ENCODE peak calls at places on chromosomes 16 and 17, in eight cellular contexts. One of them, this sample, is unnamed.

GRCh38 chr16:68382296-68382718 is 66.0 kb downstream of the SMPD3 start:
- DNase-seq in left lung: peak
- DNase-seq in dorsolateral prefrontal cortex: no peak
- DNase-seq in cardiac muscle cell: no peak
- DNase-seq in upper lobe of right lung: no peak
- DNase-seq in AG10803: no peak
- DNase-seq in CD4-positive, alpha-beta T cell: no peak
- DNase-seq in psoas muscle: no peak
- DNase-seq in this sample: peak

GRCh38 chr17:82283208-82283749 is 9.8 kb upstream of the CSNK1D start:
- DNase-seq in left lung: peak
- DNase-seq in dorsolateral prefrontal cortex: no peak
- DNase-seq in cardiac muscle cell: peak
- DNase-seq in upper lobe of right lung: no peak
- DNase-seq in AG10803: peak
- DNase-seq in CD4-positive, alpha-beta T cell: no peak
- DNase-seq in psoas muscle: no peak
- DNase-seq in this sample: no peak

GRCh38 chr17:42409467-42410351 is 13.3 kb downstream of the CAVIN1 start:
- DNase-seq in left lung: no peak
- DNase-seq in dorsolateral prefrontal cortex: no peak
- DNase-seq in cardiac muscle cell: no peak
- DNase-seq in upper lobe of right lung: peak
- DNase-seq in AG10803: peak
- DNase-seq in CD4-positive, alpha-beta T cell: no peak
- DNase-seq in psoas muscle: peak
- DNase-seq in this sample: no peak

GRCh38 chr17:27540300-27541105 is 84.3 kb downstream of the KSR1 start:
- DNase-seq in left lung: peak
- DNase-seq in dorsolateral prefrontal cortex: no peak
- DNase-seq in cardiac muscle cell: no peak
- DNase-seq in upper lobe of right lung: peak
- DNase-seq in AG10803: peak
- DNase-seq in CD4-positive, alpha-beta T cell: no peak
- DNase-seq in psoas muscle: peak
- DNase-seq in this sample: no peak

GRCh38 chr16:12458591-12459400 is 344.9 kb downstream of the CPPED1 start:
- DNase-seq in left lung: peak
- DNase-seq in dorsolateral prefrontal cortex: no peak
- DNase-seq in cardiac muscle cell: no peak
- DNase-seq in upper lobe of right lung: peak
- DNase-seq in AG10803: no peak
- DNase-seq in CD4-positive, alpha-beta T cell: no peak
- DNase-seq in psoas muscle: peak
- DNase-seq in this sample: peak

GRCh38 chr16:58518083-58518979 is 3.0 kb downstream of the SETD6 start:
- DNase-seq in left lung: no peak
- DNase-seq in dorsolateral prefrontal cortex: no peak
- DNase-seq in cardiac muscle cell: no peak
- DNase-seq in upper lobe of right lung: no peak
- DNase-seq in AG10803: no peak
- DNase-seq in CD4-positive, alpha-beta T cell: no peak
- DNase-seq in psoas muscle: no peak
- DNase-seq in this sample: no peak

GRCh38 chr16:12874135-12874534 is 27.3 kb upstream of the SHISA9 start:
- DNase-seq in left lung: no peak
- DNase-seq in dorsolateral prefrontal cortex: no peak
- DNase-seq in cardiac muscle cell: no peak
- DNase-seq in upper lobe of right lung: no peak
- DNase-seq in AG10803: peak
- DNase-seq in CD4-positive, alpha-beta T cell: no peak
- DNase-seq in psoas muscle: no peak
- DNase-seq in this sample: no peak

GRCh38 chr16:21684199-21684598 is 20.4 kb downstream of the OTOA start:
- DNase-seq in left lung: no peak
- DNase-seq in dorsolateral prefrontal cortex: no peak
- DNase-seq in cardiac muscle cell: no peak
- DNase-seq in upper lobe of right lung: no peak
- DNase-seq in AG10803: no peak
- DNase-seq in CD4-positive, alpha-beta T cell: peak
- DNase-seq in psoas muscle: no peak
- DNase-seq in this sample: peak

GRCh38 chr16:11913425-11914079 is 2.2 kb downstream of the GSPT1 start:
- DNase-seq in left lung: no peak
- DNase-seq in dorsolateral prefrontal cortex: no peak
- DNase-seq in cardiac muscle cell: no peak
- DNase-seq in upper lobe of right lung: no peak
- DNase-seq in AG10803: no peak
- DNase-seq in CD4-positive, alpha-beta T cell: no peak
- DNase-seq in psoas muscle: no peak
- DNase-seq in this sample: no peak

GRCh38 chr17:39628655-39629493 is 2.1 kb downstream of the PPP1R1B start:
- DNase-seq in left lung: no peak
- DNase-seq in dorsolateral prefrontal cortex: no peak
- DNase-seq in cardiac muscle cell: no peak
- DNase-seq in upper lobe of right lung: peak
- DNase-seq in AG10803: no peak
- DNase-seq in CD4-positive, alpha-beta T cell: no peak
- DNase-seq in psoas muscle: no peak
- DNase-seq in this sample: no peak

GRCh38 chr16:75576384-75576811 is 10.2 kb downstream of the GABARAPL2 start:
- DNase-seq in left lung: no peak
- DNase-seq in dorsolateral prefrontal cortex: no peak
- DNase-seq in cardiac muscle cell: no peak
- DNase-seq in upper lobe of right lung: no peak
- DNase-seq in AG10803: no peak
- DNase-seq in CD4-positive, alpha-beta T cell: no peak
- DNase-seq in psoas muscle: no peak
- DNase-seq in this sample: peak

GRCh38 chr16:18953535-18953934 is 27.3 kb upstream of the SMG1 start:
- DNase-seq in left lung: no peak
- DNase-seq in dorsolateral prefrontal cortex: no peak
- DNase-seq in cardiac muscle cell: no peak
- DNase-seq in upper lobe of right lung: no peak
- DNase-seq in AG10803: no peak
- DNase-seq in CD4-positive, alpha-beta T cell: no peak
- DNase-seq in psoas muscle: no peak
- DNase-seq in this sample: no peak

GRCh38 chr16:8866118-8866883 is 2.5 kb downstream of the CARHSP1 start:
- DNase-seq in left lung: peak
- DNase-seq in dorsolateral prefrontal cortex: peak
- DNase-seq in cardiac muscle cell: peak
- DNase-seq in upper lobe of right lung: no peak
- DNase-seq in AG10803: no peak
- DNase-seq in CD4-positive, alpha-beta T cell: no peak
- DNase-seq in psoas muscle: peak
- DNase-seq in this sample: no peak

GRCh38 chr16:81767987-81768592 is 11.0 kb upstream of the PLCG2 start:
- DNase-seq in left lung: no peak
- DNase-seq in dorsolateral prefrontal cortex: no peak
- DNase-seq in cardiac muscle cell: no peak
- DNase-seq in upper lobe of right lung: no peak
- DNase-seq in AG10803: no peak
- DNase-seq in CD4-positive, alpha-beta T cell: no peak
- DNase-seq in psoas muscle: no peak
- DNase-seq in this sample: no peak

GRCh38 chr17:62681061-62681938 is 53.8 kb downstream of the MRC2 start:
- DNase-seq in left lung: peak
- DNase-seq in dorsolateral prefrontal cortex: no peak
- DNase-seq in cardiac muscle cell: no peak
- DNase-seq in upper lobe of right lung: no peak
- DNase-seq in AG10803: no peak
- DNase-seq in CD4-positive, alpha-beta T cell: no peak
- DNase-seq in psoas muscle: no peak
- DNase-seq in this sample: no peak

GRCh38 chr16:28207425-28207824 is 4.3 kb downstream of the XPO6 start:
- DNase-seq in left lung: no peak
- DNase-seq in dorsolateral prefrontal cortex: no peak
- DNase-seq in cardiac muscle cell: no peak
- DNase-seq in upper lobe of right lung: no peak
- DNase-seq in AG10803: peak
- DNase-seq in CD4-positive, alpha-beta T cell: no peak
- DNase-seq in psoas muscle: no peak
- DNase-seq in this sample: no peak

GRCh38 chr17:17849863-17850373 is 13.1 kb upstream of the SREBF1 start:
- DNase-seq in left lung: peak
- DNase-seq in dorsolateral prefrontal cortex: no peak
- DNase-seq in cardiac muscle cell: peak
- DNase-seq in upper lobe of right lung: no peak
- DNase-seq in AG10803: peak
- DNase-seq in CD4-positive, alpha-beta T cell: peak
- DNase-seq in psoas muscle: peak
- DNase-seq in this sample: peak
- TF ChIP-seq CTCF in left lung: peak
- TF ChIP-seq CTCF in dorsolateral prefrontal cortex: peak
- TF ChIP-seq CTCF in cardiac muscle cell: peak
- TF ChIP-seq CTCF in upper lobe of right lung: peak
- TF ChIP-seq CTCF in AG10803: peak
- TF ChIP-seq CTCF in CD4-positive, alpha-beta T cell: peak
- TF ChIP-seq CTCF in psoas muscle: peak
- TF ChIP-seq CTCF in this sample: peak

GRCh38 chr17:38609280-38610031 is 3.7 kb upstream of the SRCIN1 start:
- DNase-seq in left lung: peak
- DNase-seq in dorsolateral prefrontal cortex: no peak
- DNase-seq in cardiac muscle cell: no peak
- DNase-seq in upper lobe of right lung: no peak
- DNase-seq in AG10803: no peak
- DNase-seq in CD4-positive, alpha-beta T cell: no peak
- DNase-seq in psoas muscle: no peak
- DNase-seq in this sample: no peak
- TF ChIP-seq CTCF in left lung: no peak
- TF ChIP-seq CTCF in dorsolateral prefrontal cortex: no peak
- TF ChIP-seq CTCF in cardiac muscle cell: peak
- TF ChIP-seq CTCF in upper lobe of right lung: no peak
- TF ChIP-seq CTCF in AG10803: no peak
- TF ChIP-seq CTCF in CD4-positive, alpha-beta T cell: no peak
- TF ChIP-seq CTCF in psoas muscle: no peak
- TF ChIP-seq CTCF in this sample: no peak

GRCh38 chr17:50184057-50184456 is 17.4 kb downstream of the COL1A1 start:
- DNase-seq in left lung: peak
- DNase-seq in dorsolateral prefrontal cortex: no peak
- DNase-seq in cardiac muscle cell: peak
- DNase-seq in upper lobe of right lung: no peak
- DNase-seq in AG10803: peak
- DNase-seq in CD4-positive, alpha-beta T cell: no peak
- DNase-seq in psoas muscle: no peak
- DNase-seq in this sample: no peak
- TF ChIP-seq CTCF in left lung: no peak
- TF ChIP-seq CTCF in dorsolateral prefrontal cortex: no peak
- TF ChIP-seq CTCF in cardiac muscle cell: peak
- TF ChIP-seq CTCF in upper lobe of right lung: no peak
- TF ChIP-seq CTCF in AG10803: peak
- TF ChIP-seq CTCF in CD4-positive, alpha-beta T cell: peak
- TF ChIP-seq CTCF in psoas muscle: no peak
- TF ChIP-seq CTCF in this sample: no peak

DNA sequence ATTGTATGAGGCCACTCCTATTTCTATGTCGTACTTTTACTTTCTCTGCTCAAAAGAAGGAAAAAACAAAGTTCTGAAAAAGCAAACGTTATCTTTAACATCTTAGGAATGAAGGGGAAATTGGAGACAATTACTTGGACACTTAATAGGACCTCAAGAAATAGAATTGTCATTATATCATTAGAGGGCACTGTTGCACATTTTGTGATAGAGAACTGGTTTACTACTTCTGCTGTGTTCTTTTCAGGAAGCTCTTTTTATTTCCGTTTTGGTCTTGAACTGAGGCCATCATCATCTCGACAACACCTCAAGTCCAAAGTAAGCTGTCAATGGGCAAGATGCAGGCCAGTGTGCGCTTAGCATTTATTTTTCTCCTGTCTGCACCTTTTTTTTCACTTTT is 14.6 kb downstream of the COG4 start:
- DNase-seq in left lung: no peak
- DNase-seq in dorsolateral prefrontal cortex: no peak
- DNase-seq in cardiac muscle cell: no peak
- DNase-seq in upper lobe of right lung: no peak
- DNase-seq in AG10803: no peak
- DNase-seq in CD4-positive, alpha-beta T cell: no peak
- DNase-seq in psoas muscle: no peak
- DNase-seq in this sample: no peak
- TF ChIP-seq CTCF in left lung: no peak
- TF ChIP-seq CTCF in dorsolateral prefrontal cortex: no peak
- TF ChIP-seq CTCF in cardiac muscle cell: peak
- TF ChIP-seq CTCF in upper lobe of right lung: peak
- TF ChIP-seq CTCF in AG10803: no peak
- TF ChIP-seq CTCF in CD4-positive, alpha-beta T cell: peak
- TF ChIP-seq CTCF in psoas muscle: no peak
- TF ChIP-seq CTCF in this sample: peak

DNA sequence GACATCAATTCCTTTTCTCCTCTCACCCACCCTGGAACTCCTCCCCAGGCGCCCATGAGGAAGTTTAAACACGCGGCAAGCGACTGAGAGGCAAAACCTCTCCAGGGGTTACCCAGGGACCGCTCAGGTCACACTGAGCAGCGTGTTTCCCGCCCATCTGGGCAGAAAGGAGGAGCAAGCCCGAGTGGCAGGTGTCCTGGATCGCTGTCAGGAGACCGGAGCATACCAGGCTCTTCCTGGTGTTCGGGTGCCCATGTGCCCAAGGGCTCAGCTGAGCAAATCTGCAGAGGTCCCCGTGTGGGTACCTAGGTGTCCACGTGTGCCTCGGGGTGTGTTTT is 480 bp downstream of the SLC25A19 start:
- DNase-seq in left lung: no peak
- DNase-seq in dorsolateral prefrontal cortex: no peak
- DNase-seq in cardiac muscle cell: no peak
- DNase-seq in upper lobe of right lung: peak
- DNase-seq in AG10803: no peak
- DNase-seq in CD4-positive, alpha-beta T cell: peak
- DNase-seq in psoas muscle: peak
- DNase-seq in this sample: peak
- TF ChIP-seq CTCF in left lung: no peak
- TF ChIP-seq CTCF in dorsolateral prefrontal cortex: no peak
- TF ChIP-seq CTCF in cardiac muscle cell: no peak
- TF ChIP-seq CTCF in upper lobe of right lung: no peak
- TF ChIP-seq CTCF in AG10803: no peak
- TF ChIP-seq CTCF in CD4-positive, alpha-beta T cell: no peak
- TF ChIP-seq CTCF in psoas muscle: no peak
- TF ChIP-seq CTCF in this sample: no peak

This sample was measured in GM10248.